ENCODE peak calls at places on chromosome 12, in five cellular contexts. L, P, G, Q and K are unnamed samples.
A peak's percentile ranks its signal among the peaks of the same experiment; 100 is the strongest.

GRCh38 chr12:112716099-112717093 is 75.2 kb upstream of the RPH3A start:
- DNase-seq in P (peak; percentile 11), Q (no peak), L (no peak), G (no peak), K (no peak)

GRCh38 chr12:57803317-57803893 is 15.1 kb downstream of the AVIL start:
- DNase-seq in G (no peak), P (peak; percentile 65), Q (peak; percentile 60), L (peak; percentile 43), K (no peak)

GRCh38 chr12:40168868-40169267 is 55.9 kb upstream of the LRRK2 start:
- DNase-seq in P (no peak), G (no peak), L (no peak), Q (no peak), K (no peak)

GRCh38 chr12:69225251-69225910 is 14.0 kb upstream of the CPSF6 start:
- DNase-seq in Q (no peak), G (no peak), L (no peak), P (no peak), K (no peak)

GRCh38 chr12:52415870-52416750 is 10.0 kb upstream of the KRT82 start:
- DNase-seq in P (peak; percentile 95), L (peak; percentile 57), Q (peak; percentile 70), G (no peak), K (no peak)

GRCh38 chr12:111193067-111193466 is 175.8 kb downstream of the PHETA1 start:
- DNase-seq in Q (no peak), L (no peak), G (no peak), P (no peak), K (no peak)

GRCh38 chr12:103011974-103012763 is 54.7 kb downstream of the ASCL1 start:
- DNase-seq in L (no peak), Q (no peak), P (no peak), G (no peak), K (no peak)

GRCh38 chr12:15830538-15830937 is 41.4 kb upstream of the EPS8 start:
- DNase-seq in L (no peak), Q (no peak), G (no peak), P (peak; percentile 57), K (no peak)

GRCh38 chr12:55619352-55620138 is 17.1 kb upstream of the OR10P1 start:
- DNase-seq in Q (peak; percentile 99), L (peak; percentile 38), P (peak; percentile 94), G (no peak), K (no peak)

GRCh38 chr12:52802442-52802841 is 6.5 kb upstream of the KRT3 start:
- DNase-seq in G (no peak), L (no peak), Q (no peak), P (no peak), K (no peak)

GRCh38 chr12:48420031-48420775 is 52.2 kb upstream of the ANP32D start:
- DNase-seq in Q (no peak), P (peak; percentile 74), G (no peak), L (no peak), K (no peak)

GRCh38 chr12:40063424-40063823 is 42.5 kb downstream of the SLC2A13 start:
- DNase-seq in P (peak; percentile 32), L (peak; percentile 26), G (no peak), Q (no peak), K (no peak)

GRCh38 chr12:106883421-106883820 is 72.3 kb upstream of the TMEM263 start:
- DNase-seq in L (no peak), G (no peak), Q (no peak), P (peak; percentile 39), K (no peak)

GRCh38 chr12:57896437-57897201 is 44.7 kb upstream of the ATP23 start:
- DNase-seq in Q (no peak), L (peak; percentile 88), G (peak; percentile 86), P (peak; percentile 88), K (peak; percentile 86)

GRCh38 chr12:108519558-108519957 is 4.5 kb downstream of the FICD start:
- DNase-seq in G (no peak), Q (no peak), L (no peak), P (no peak), K (no peak)

GRCh38 chr12:11741434-11742092 is 92.1 kb downstream of the ETV6 start:
- DNase-seq in L (no peak), G (no peak), Q (peak; percentile 22), P (no peak), K (no peak)

GRCh38 chr12:124750787-124751471 is 112.7 kb downstream of the SCARB1 start:
- DNase-seq in P (no peak), L (no peak), Q (no peak), G (no peak), K (no peak)

GRCh38 chr12:3246253-3246652 is 169.1 kb downstream of the TSPAN9 start:
- DNase-seq in G (no peak), Q (no peak), P (no peak), L (no peak), K (no peak)

DNA sequence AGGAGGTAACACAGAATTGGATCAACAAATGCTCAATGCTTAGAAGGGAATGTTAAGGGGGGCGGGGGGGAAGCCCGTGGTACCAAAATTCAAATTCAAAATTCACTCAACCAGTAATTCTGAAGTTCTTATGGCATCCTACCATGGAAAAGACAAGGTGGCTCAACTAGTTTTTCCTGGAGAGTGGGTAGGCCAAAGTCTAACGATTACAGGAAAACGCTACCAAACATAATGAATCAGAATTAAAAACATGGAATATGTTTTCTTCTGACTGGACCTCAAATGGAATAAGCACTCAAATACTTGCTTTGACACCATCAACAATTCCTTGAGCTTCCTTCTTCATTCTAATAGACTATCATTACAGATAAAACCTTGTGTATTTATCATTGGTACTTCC is 2.3 kb downstream of the NACA start:
- DNase-seq in G (no peak), Q (peak; percentile 56), L (no peak), P (no peak), K (no peak)
- H3K36me3 ChIP-seq in G (peaks cover 24% of the 10 kb centered on the region), Q (peaks cover 55% of the 10 kb centered on the region), L (peaks cover 25% of the 10 kb centered on the region), P (peaks cover 15% of the 10 kb centered on the region), K (peaks cover 36% of the 10 kb centered on the region)

DNA sequence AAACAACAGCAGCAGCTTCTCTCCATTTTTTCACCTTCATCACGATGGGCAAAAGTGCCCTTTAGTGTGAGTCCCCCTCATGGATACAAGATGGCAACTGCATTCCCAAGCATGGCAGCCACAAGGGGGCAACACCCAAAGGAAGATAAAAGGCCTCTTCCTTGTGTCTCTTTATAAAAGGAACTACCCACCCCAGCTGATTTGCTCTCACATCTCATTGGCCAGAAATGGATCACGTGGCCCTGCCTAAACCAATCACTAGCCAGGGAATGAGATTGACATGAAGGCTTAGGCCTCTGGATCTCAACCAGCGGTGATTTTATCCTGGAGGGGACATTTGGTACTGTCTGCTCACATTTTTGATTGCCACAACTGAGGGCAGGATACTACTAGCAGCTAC is 21.9 kb upstream of the IFT81 start:
- DNase-seq in Q (peak; percentile 97), L (no peak), G (no peak), P (peak; percentile 52), K (no peak)
- TF ChIP-seq CTCF in Q (peak; percentile 94), L (no peak), G (peak; percentile 18), P (peak; percentile 32), K (no peak)

GRCh38 chr12:82089369-82090121 is 268.6 kb downstream of the CCDC59 start:
- DNase-seq in G (no peak), L (no peak), Q (peak; percentile 69), P (no peak), K (no peak)
- H3K9me3 ChIP-seq in G (no peaks in the 10 kb centered on the region), L (no peaks in the 10 kb centered on the region), Q (peaks cover 7% of the 10 kb centered on the region), P (no peaks in the 10 kb centered on the region), K (no peaks in the 10 kb centered on the region)

GRCh38 chr12:49798248-49798647 is 30.0 kb downstream of the NCKAP5L start:
- DNase-seq in G (no peak), L (no peak), Q (no peak), P (no peak), K (no peak)
- H3K36me3 ChIP-seq in G (peaks cover 62% of the 10 kb centered on the region), L (peaks cover 89% of the 10 kb centered on the region), Q (no peaks in the 10 kb centered on the region), P (peaks cover 27% of the 10 kb centered on the region), K (no peaks in the 10 kb centered on the region)

GRCh38 chr12:50132505-50133135 is 20.6 kb downstream of the COX14 start:
- DNase-seq in Q (peak; percentile 69), G (no peak), P (peak; percentile 71), L (no peak), K (no peak)
- TF ChIP-seq CTCF in Q (peak; percentile 84), G (no peak), P (peak; percentile 61), L (peak; percentile 44), K (peak; percentile 27)

DNA sequence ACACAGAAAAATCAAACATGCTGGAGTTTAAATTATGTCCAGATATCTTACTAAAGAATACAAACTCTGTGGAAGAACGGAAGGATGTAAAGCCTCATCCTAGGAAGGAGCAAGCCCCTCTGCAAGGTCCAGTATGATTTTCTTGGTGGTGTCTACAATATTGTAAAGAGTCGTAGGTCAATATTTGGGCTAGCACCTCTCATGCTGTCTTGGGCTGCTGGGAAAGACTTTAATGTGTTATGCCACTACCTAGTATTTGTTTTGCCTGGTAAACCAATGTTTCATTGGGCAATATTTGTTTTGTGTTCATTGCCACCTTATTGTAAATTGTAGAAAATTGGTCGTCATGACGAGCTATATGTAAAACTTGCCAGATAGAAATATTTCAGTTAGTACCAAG is 26.6 kb downstream of the RESF1 start:
- DNase-seq in Q (no peak), L (no peak), G (no peak), P (no peak), K (no peak)
- H3K9me3 ChIP-seq in Q (no peaks in the 10 kb centered on the region), L (no peaks in the 10 kb centered on the region), G (peaks cover 25% of the 10 kb centered on the region), P (no peaks in the 10 kb centered on the region), K (peaks cover 37% of the 10 kb centered on the region)

GRCh38 chr12:6861391-6861790 is 5.9 kb upstream of the TPI1 start:
- DNase-seq in L (no peak), P (no peak), Q (no peak), G (no peak), K (no peak)
- H3K36me3 ChIP-seq in L (peaks cover 96% of the 10 kb centered on the region), P (peaks cover 73% of the 10 kb centered on the region), Q (peaks cover 30% of the 10 kb centered on the region), G (peaks cover 97% of the 10 kb centered on the region), K (no peaks in the 10 kb centered on the region)